ENCODE peak calls at places on chromosomes 11 and 22, in seven cellular contexts. Q, T, F, O, W, G and R are unnamed samples.

GRCh38 chr11:19985106-19985505 is 175.2 kb downstream of the DBX1 start:
- DNase-seq in G (no peak), Q (no peak), F (no peak), T (no peak), O (no peak), W (no peak), R (no peak)

GRCh38 chr11:952406-953385 is 27.0 kb downstream of the AP2A2 start:
- DNase-seq in W (no peak), G (no peak), O (no peak), Q (no peak), F (no peak), T (peak; percentile 54), R (no peak)

GRCh38 chr11:61602775-61603569 is 22.1 kb upstream of the SYT7 start:
- DNase-seq in G (no peak), W (no peak), Q (no peak), T (no peak), F (peak; percentile 10), O (no peak), R (peak; percentile 90)

GRCh38 chr11:121572581-121573059 is 119.9 kb upstream of the SORL1-AS1 start:
- DNase-seq in Q (no peak), G (no peak), F (no peak), T (no peak), W (no peak), O (no peak), R (no peak)

GRCh38 chr11:45285289-45285828 is 782 bp downstream of the SYT13 start:
- DNase-seq in W (no peak), O (no peak), G (no peak), T (no peak), F (no peak), Q (no peak), R (no peak)

GRCh38 chr11:92269021-92269420 is 44.4 kb downstream of the FAT3 start:
- DNase-seq in O (no peak), G (no peak), T (no peak), W (no peak), Q (no peak), F (no peak), R (no peak)

GRCh38 chr22:44341431-44342346 is 28.9 kb upstream of the SHISAL1 start:
- DNase-seq in F (no peak), Q (no peak), W (no peak), G (no peak), T (no peak), O (no peak), R (no peak)

GRCh38 chr11:100949443-100949842 is 180.2 kb downstream of the PGR start:
- DNase-seq in W (no peak), T (no peak), G (no peak), O (no peak), Q (no peak), F (no peak), R (no peak)

GRCh38 chr11:113557926-113558325 is 82.7 kb upstream of the DRD2 start:
- DNase-seq in G (no peak), Q (no peak), F (no peak), T (no peak), O (no peak), W (no peak), R (no peak)